ENCODE peak calls at places on chromosomes 4 and X, in eight cellular contexts. N is tibial artery; I is GM19239; L is stimulated activated CD4-positive, alpha-beta T cell treated with anti-CD3 and anti-CD28 coated beads, Interleukin-4, amount 100 ng/mL, for 4 hours; U is LHCN-M2; E is sigmoid colon; Z is BJ; Y is smooth muscle cell of the brain vasculature. V is an unnamed sample.

GRCh38 chrX:103792916-103793540 is 16.4 kb downstream of the PLP1 start:
- DNase-seq in N (no peak), I (no peak), L (no peak), U (peak), E (no peak), Z (peak), Y (no peak), V (no peak)

GRCh38 chr4:184861047-184861446 is 35.3 kb upstream of the ACSL1 start:
- DNase-seq in N (no peak), I (no peak), L (no peak), U (no peak), E (no peak), Z (no peak), Y (no peak), V (no peak)

GRCh38 chrX:70039758-70040157 is 10.0 kb downstream of the AWAT2 start:
- DNase-seq in N (no peak), I (no peak), L (no peak), U (no peak), E (no peak), Z (no peak), Y (no peak), V (no peak)

GRCh38 chr4:158208931-158209640 is 1.2 kb upstream of the TMEM144 start:
- DNase-seq in N (no peak), I (no peak), L (no peak), U (no peak), E (no peak), Z (no peak), Y (no peak), V (no peak)

GRCh38 chr4:14752341-14753046 is 249.8 kb upstream of the CPEB2 start:
- DNase-seq in N (no peak), I (no peak), L (no peak), U (no peak), E (no peak), Z (no peak), Y (no peak), V (no peak)

GRCh38 chr4:6901669-6902317 is 7.8 kb upstream of the TBC1D14 start:
- DNase-seq in N (no peak), I (no peak), L (no peak), U (no peak), E (peak), Z (no peak), Y (no peak), V (no peak)

GRCh38 chr4:21447320-21448055 is 501.1 kb downstream of the KCNIP4 start:
- DNase-seq in N (no peak), I (no peak), L (no peak), U (no peak), E (no peak), Z (no peak), Y (no peak), V (no peak)

GRCh38 chrX:17635231-17635630 is 102.1 kb upstream of the SCML1 start:
- DNase-seq in N (no peak), I (no peak), L (no peak), U (no peak), E (no peak), Z (no peak), Y (peak), V (no peak)

GRCh38 chrX:122517781-122518180 is 666.3 kb upstream of the GRIA3 start:
- DNase-seq in N (no peak), I (no peak), L (no peak), U (peak), E (no peak), Z (peak), Y (no peak), V (no peak)

GRCh38 chr4:7590205-7590604 is 155.5 kb upstream of the PSAPL1 start:
- DNase-seq in N (no peak), I (no peak), L (no peak), U (no peak), E (no peak), Z (no peak), Y (no peak), V (no peak)

GRCh38 chr4:61068745-61069144 is 131.4 kb upstream of the ADGRL3 start:
- DNase-seq in N (no peak), I (no peak), L (no peak), U (peak), E (no peak), Z (no peak), Y (no peak), V (no peak)

GRCh38 chr4:88897752-88898151 is 159.2 kb downstream of the FAM13A start:
- DNase-seq in N (no peak), I (no peak), L (no peak), U (no peak), E (no peak), Z (no peak), Y (no peak), V (no peak)

GRCh38 chr4:103567591-103567990 is 152.2 kb downstream of the TACR3 start:
- DNase-seq in N (no peak), I (no peak), L (no peak), U (no peak), E (no peak), Z (no peak), Y (no peak), V (no peak)

GRCh38 chr4:1683371-1683902 is 676 bp downstream of the FAM53A start:
- DNase-seq in N (peak), I (no peak), L (peak), U (peak), E (peak), Z (peak), Y (peak), V (no peak)

GRCh38 chrX:110060317-110060716 is 57.4 kb downstream of the TMEM164 start:
- DNase-seq in N (no peak), I (no peak), L (no peak), U (no peak), E (no peak), Z (no peak), Y (no peak), V (no peak)

GRCh38 chrX:101078716-101079115 is at the start of gene TMEM35A:
- DNase-seq in N (no peak), I (no peak), L (no peak), U (peak), E (no peak), Z (no peak), Y (no peak), V (no peak)

GRCh38 chrX:49155243-49155899 is 7.2 kb upstream of the MAGIX start:
- DNase-seq in N (peak), I (no peak), L (peak), U (peak), E (peak), Z (no peak), Y (no peak), V (no peak)

GRCh38 chr4:8730159-8730558 is 137.6 kb downstream of the CPZ start:
- DNase-seq in N (peak), I (no peak), L (no peak), U (no peak), E (peak), Z (no peak), Y (no peak), V (no peak)

GRCh38 chr4:5399790-5400421 is 308.5 kb downstream of the EVC2 start:
- DNase-seq in N (no peak), I (peak), L (no peak), U (peak), E (no peak), Z (no peak), Y (no peak), V (no peak)

GRCh38 chr4:119172223-119172622 is 36.6 kb downstream of the MYOZ2 start:
- DNase-seq in N (no peak), I (no peak), L (no peak), U (peak), E (no peak), Z (no peak), Y (no peak), V (no peak)

GRCh38 chrX:112614640-112615039 is 65.1 kb downstream of the LHFPL1 start:
- DNase-seq in N (no peak), I (no peak), L (no peak), U (no peak), E (no peak), Z (no peak), Y (no peak), V (no peak)

GRCh38 chr4:157291071-157291470 is 70.5 kb downstream of the GRIA2 start:
- DNase-seq in N (no peak), I (no peak), L (no peak), U (peak), E (no peak), Z (no peak), Y (no peak), V (no peak)

GRCh38 chr4:128521634-128522253 is 234.1 kb upstream of the PGRMC2 start:
- DNase-seq in N (no peak), I (no peak), L (no peak), U (peak), E (no peak), Z (no peak), Y (no peak), V (no peak)

GRCh38 chr4:169270810-169271691 is at the start of gene SH3RF1:
- DNase-seq in N (peak), I (peak), L (no peak), U (peak), E (peak), Z (no peak), Y (no peak), V (no peak)

GRCh38 chr4:112109455-112110425 is 35.5 kb upstream of the FAM241A start:
- DNase-seq in N (no peak), I (no peak), L (no peak), U (peak), E (no peak), Z (no peak), Y (no peak), V (no peak)

GRCh38 chr4:108024078-108024990 is 34.6 kb downstream of the HADH start:
- DNase-seq in N (no peak), I (no peak), L (no peak), U (peak), E (no peak), Z (no peak), Y (no peak), V (no peak)

GRCh38 chrX:138191998-138192397 is 519.5 kb downstream of the FGF13 start:
- DNase-seq in N (no peak), I (no peak), L (no peak), U (peak), E (no peak), Z (no peak), Y (no peak), V (no peak)

GRCh38 chr4:85818700-85819099 is 343.8 kb downstream of the ARHGAP24 start:
- DNase-seq in N (no peak), I (no peak), L (no peak), U (no peak), E (no peak), Z (no peak), Y (no peak), V (no peak)

GRCh38 chrX:68440940-68441339 is 7.6 kb upstream of the OPHN1 start:
- DNase-seq in N (peak), I (no peak), L (no peak), U (peak), E (peak), Z (no peak), Y (peak), V (no peak)

GRCh38 chr4:175927121-175927520 is 115.1 kb upstream of the GPM6A start:
- DNase-seq in N (no peak), I (no peak), L (no peak), U (peak), E (no peak), Z (no peak), Y (no peak), V (no peak)

GRCh38 chrX:7083021-7083420 is 64.5 kb upstream of the STS start:
- DNase-seq in N (no peak), I (no peak), L (no peak), U (peak), E (no peak), Z (no peak), Y (no peak), V (no peak)

GRCh38 chr4:161813889-161814288 is 349.9 kb downstream of the FSTL5 start:
- DNase-seq in N (no peak), I (no peak), L (no peak), U (no peak), E (no peak), Z (no peak), Y (no peak), V (no peak)

GRCh38 chrX:153474718-153475117 is 4.3 kb upstream of the HAUS7 start:
- DNase-seq in N (peak), I (no peak), L (peak), U (no peak), E (peak), Z (no peak), Y (no peak), V (peak)

V was measured in activated T-helper 9 cell treated with anti-CD3 and anti-CD28 coated beads, Interleukin-2, amount 50 U/mL, for 16 hours.